ENCODE peak calls at places on chromosomes 11 and 22, in six cellular contexts. One of them, this sample, is unnamed. For H3K4me1, the result is how much of the 10 kb centered on the place peaks cover.

GRCh38 chr11:4680341-4680740 is 17.3 kb downstream of the OR51E2 start:
- DNase-seq in neural progenitor cell: no peak
- DNase-seq in PC-3: no peak
- DNase-seq in neuronal stem cell: no peak
- DNase-seq in naive thymus-derived CD4-positive, alpha-beta T cell: no peak
- DNase-seq in sigmoid colon: no peak
- DNase-seq in this sample: no peak

GRCh38 chr11:8070417-8071101 is 10.5 kb upstream of the TUB start:
- DNase-seq in neural progenitor cell: peak
- DNase-seq in PC-3: peak
- DNase-seq in neuronal stem cell: no peak
- DNase-seq in naive thymus-derived CD4-positive, alpha-beta T cell: no peak
- DNase-seq in sigmoid colon: no peak
- DNase-seq in this sample: no peak

GRCh38 chr11:95453616-95454118 is 222.7 kb upstream of the SESN3 start:
- DNase-seq in neural progenitor cell: no peak
- DNase-seq in PC-3: peak
- DNase-seq in neuronal stem cell: no peak
- DNase-seq in naive thymus-derived CD4-positive, alpha-beta T cell: no peak
- DNase-seq in sigmoid colon: peak
- DNase-seq in this sample: no peak

GRCh38 chr11:13012037-13012693 is 3.0 kb downstream of the RASSF10 start:
- DNase-seq in neural progenitor cell: peak
- DNase-seq in PC-3: no peak
- DNase-seq in neuronal stem cell: peak
- DNase-seq in naive thymus-derived CD4-positive, alpha-beta T cell: no peak
- DNase-seq in sigmoid colon: no peak
- DNase-seq in this sample: no peak

GRCh38 chr11:17414317-17414737 is 25.9 kb upstream of the KCNJ11 start:
- DNase-seq in neural progenitor cell: no peak
- DNase-seq in PC-3: no peak
- DNase-seq in neuronal stem cell: no peak
- DNase-seq in naive thymus-derived CD4-positive, alpha-beta T cell: no peak
- DNase-seq in sigmoid colon: no peak
- DNase-seq in this sample: no peak

GRCh38 chr11:37100008-37100407 is 502.0 kb upstream of the RAG2 start:
- DNase-seq in neural progenitor cell: no peak
- DNase-seq in PC-3: no peak
- DNase-seq in neuronal stem cell: no peak
- DNase-seq in naive thymus-derived CD4-positive, alpha-beta T cell: no peak
- DNase-seq in sigmoid colon: no peak
- DNase-seq in this sample: no peak

GRCh38 chr22:21921184-21921721 is 31.4 kb downstream of the PPM1F start:
- DNase-seq in neural progenitor cell: no peak
- DNase-seq in PC-3: no peak
- DNase-seq in neuronal stem cell: no peak
- DNase-seq in naive thymus-derived CD4-positive, alpha-beta T cell: no peak
- DNase-seq in sigmoid colon: no peak
- DNase-seq in this sample: no peak

GRCh38 chr22:40070701-40071100 is 75.9 kb downstream of the FAM83F start:
- DNase-seq in neural progenitor cell: no peak
- DNase-seq in PC-3: no peak
- DNase-seq in neuronal stem cell: no peak
- DNase-seq in naive thymus-derived CD4-positive, alpha-beta T cell: no peak
- DNase-seq in sigmoid colon: no peak
- DNase-seq in this sample: no peak

GRCh38 chr22:23215294-23216204 is 35.2 kb downstream of the BCR start:
- DNase-seq in neural progenitor cell: no peak
- DNase-seq in PC-3: peak
- DNase-seq in neuronal stem cell: no peak
- DNase-seq in naive thymus-derived CD4-positive, alpha-beta T cell: peak
- DNase-seq in sigmoid colon: no peak
- DNase-seq in this sample: no peak

GRCh38 chr11:9208726-9209501 is 56.2 kb downstream of the DENND5A start:
- DNase-seq in neural progenitor cell: peak
- DNase-seq in PC-3: peak
- DNase-seq in neuronal stem cell: no peak
- DNase-seq in naive thymus-derived CD4-positive, alpha-beta T cell: no peak
- DNase-seq in sigmoid colon: no peak
- DNase-seq in this sample: no peak

GRCh38 chr11:85118151-85118550 is 509.0 kb downstream of the DLG2 start:
- DNase-seq in neural progenitor cell: peak
- DNase-seq in PC-3: peak
- DNase-seq in neuronal stem cell: no peak
- DNase-seq in naive thymus-derived CD4-positive, alpha-beta T cell: no peak
- DNase-seq in sigmoid colon: no peak
- DNase-seq in this sample: no peak

GRCh38 chr11:106381895-106382294 is 304.4 kb downstream of the AASDHPPT start:
- DNase-seq in neural progenitor cell: no peak
- DNase-seq in PC-3: peak
- DNase-seq in neuronal stem cell: no peak
- DNase-seq in naive thymus-derived CD4-positive, alpha-beta T cell: no peak
- DNase-seq in sigmoid colon: no peak
- DNase-seq in this sample: no peak

GRCh38 chr11:5597953-5598352 is 1.5 kb downstream of the TRIM6 start:
- DNase-seq in neural progenitor cell: peak
- DNase-seq in PC-3: no peak
- DNase-seq in neuronal stem cell: no peak
- DNase-seq in naive thymus-derived CD4-positive, alpha-beta T cell: no peak
- DNase-seq in sigmoid colon: no peak
- DNase-seq in this sample: no peak

GRCh38 chr11:12598330-12599256 is 75.6 kb upstream of the TEAD1 start:
- DNase-seq in neural progenitor cell: no peak
- DNase-seq in PC-3: no peak
- DNase-seq in neuronal stem cell: no peak
- DNase-seq in naive thymus-derived CD4-positive, alpha-beta T cell: peak
- DNase-seq in sigmoid colon: no peak
- DNase-seq in this sample: peak

GRCh38 chr11:82978422-82979099 is 77.0 kb downstream of the DDIAS start:
- DNase-seq in neural progenitor cell: no peak
- DNase-seq in PC-3: peak
- DNase-seq in neuronal stem cell: no peak
- DNase-seq in naive thymus-derived CD4-positive, alpha-beta T cell: no peak
- DNase-seq in sigmoid colon: no peak
- DNase-seq in this sample: no peak

DNA sequence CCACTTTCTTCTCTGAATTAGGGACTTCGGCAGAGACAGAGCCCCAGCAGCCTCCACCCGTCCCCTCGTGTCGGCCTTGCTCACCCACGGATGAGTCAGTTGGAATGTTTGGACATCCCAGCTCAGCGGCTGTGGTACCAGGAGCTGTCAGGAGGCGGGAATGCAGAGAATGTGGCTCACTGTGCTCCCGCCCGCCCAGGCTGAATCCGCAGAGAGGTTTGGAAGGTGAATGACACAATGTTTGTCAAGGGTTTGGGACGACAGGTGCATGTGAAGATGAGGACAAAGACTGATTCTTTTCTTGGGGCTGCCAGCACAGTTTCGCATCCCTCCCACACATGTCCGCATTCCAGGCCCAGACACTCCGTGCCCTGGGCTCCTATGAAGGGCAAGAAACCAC is 39.6 kb downstream of the LIF start:
- DNase-seq in neural progenitor cell: peak
- DNase-seq in PC-3: peak
- DNase-seq in neuronal stem cell: peak
- DNase-seq in naive thymus-derived CD4-positive, alpha-beta T cell: no peak
- DNase-seq in sigmoid colon: peak
- DNase-seq in this sample: no peak
- H3K4me1 ChIP-seq in neural progenitor cell: under half
- H3K4me1 ChIP-seq in PC-3: half or more
- H3K4me1 ChIP-seq in neuronal stem cell: under half
- H3K4me1 ChIP-seq in naive thymus-derived CD4-positive, alpha-beta T cell: under half
- H3K4me1 ChIP-seq in sigmoid colon: under half
- H3K4me1 ChIP-seq in this sample: under half

DNA sequence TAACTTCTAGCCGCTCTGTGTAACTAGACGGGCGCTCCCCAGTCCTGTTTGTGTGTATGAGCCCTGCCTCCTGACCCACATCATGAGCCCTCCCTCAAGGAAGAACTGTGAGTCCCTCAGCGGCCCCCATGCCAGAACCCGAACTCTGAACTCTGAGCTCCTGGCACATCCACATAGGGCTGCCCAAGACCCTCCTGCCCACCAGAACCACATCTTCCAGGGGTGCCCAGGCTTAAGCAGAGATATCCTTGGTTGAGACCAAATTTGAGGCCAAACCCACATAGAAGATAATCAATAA is 3.0 kb downstream of the TRIM29 start:
- DNase-seq in neural progenitor cell: no peak
- DNase-seq in PC-3: no peak
- DNase-seq in neuronal stem cell: no peak
- DNase-seq in naive thymus-derived CD4-positive, alpha-beta T cell: no peak
- DNase-seq in sigmoid colon: peak
- DNase-seq in this sample: no peak
- H3K27ac ChIP-seq in neural progenitor cell: no peak
- H3K27ac ChIP-seq in PC-3: no peak
- H3K27ac ChIP-seq in neuronal stem cell: no peak
- H3K27ac ChIP-seq in naive thymus-derived CD4-positive, alpha-beta T cell: no peak
- H3K27ac ChIP-seq in sigmoid colon: no peak
- H3K27ac ChIP-seq in this sample: no peak

GRCh38 chr11:1832989-1833365 is 1.8 kb upstream of the SYT8 start:
- DNase-seq in neural progenitor cell: peak
- DNase-seq in PC-3: no peak
- DNase-seq in neuronal stem cell: no peak
- DNase-seq in naive thymus-derived CD4-positive, alpha-beta T cell: no peak
- DNase-seq in sigmoid colon: no peak
- DNase-seq in this sample: no peak

GRCh38 chr11:1834132-1834610 is 619 bp upstream of the SYT8 start:
- DNase-seq in neural progenitor cell: no peak
- DNase-seq in PC-3: peak
- DNase-seq in neuronal stem cell: no peak
- DNase-seq in naive thymus-derived CD4-positive, alpha-beta T cell: no peak
- DNase-seq in sigmoid colon: no peak
- DNase-seq in this sample: no peak

GRCh38 chr11:1830500-1831223 is 4.1 kb upstream of the SYT8 start:
- DNase-seq in neural progenitor cell: no peak
- DNase-seq in PC-3: no peak
- DNase-seq in neuronal stem cell: no peak
- DNase-seq in naive thymus-derived CD4-positive, alpha-beta T cell: no peak
- DNase-seq in sigmoid colon: no peak
- DNase-seq in this sample: no peak

GRCh38 chr11:1831338-1832180 is 3.2 kb upstream of the SYT8 start:
- DNase-seq in neural progenitor cell: no peak
- DNase-seq in PC-3: no peak
- DNase-seq in neuronal stem cell: no peak
- DNase-seq in naive thymus-derived CD4-positive, alpha-beta T cell: no peak
- DNase-seq in sigmoid colon: no peak
- DNase-seq in this sample: no peak

GRCh38 chr11:1832181-1832988 is 2.4 kb upstream of the SYT8 start:
- DNase-seq in neural progenitor cell: peak
- DNase-seq in PC-3: peak
- DNase-seq in neuronal stem cell: peak
- DNase-seq in naive thymus-derived CD4-positive, alpha-beta T cell: peak
- DNase-seq in sigmoid colon: no peak
- DNase-seq in this sample: peak
- H3K4me1 ChIP-seq in neural progenitor cell: under half
- H3K4me1 ChIP-seq in PC-3: half or more
- H3K4me1 ChIP-seq in neuronal stem cell: under half
- H3K4me1 ChIP-seq in naive thymus-derived CD4-positive, alpha-beta T cell: under half
- H3K4me1 ChIP-seq in sigmoid colon: under half
- H3K4me1 ChIP-seq in this sample: under half

GRCh38 chr11:71252434-71252781 is at the start of gene SHANK2:
- DNase-seq in neural progenitor cell: peak
- DNase-seq in PC-3: peak
- DNase-seq in neuronal stem cell: no peak
- DNase-seq in naive thymus-derived CD4-positive, alpha-beta T cell: no peak
- DNase-seq in sigmoid colon: no peak
- DNase-seq in this sample: no peak

GRCh38 chr11:71250512-71251158 is 1.7 kb downstream of the SHANK2 start:
- DNase-seq in neural progenitor cell: peak
- DNase-seq in PC-3: no peak
- DNase-seq in neuronal stem cell: no peak
- DNase-seq in naive thymus-derived CD4-positive, alpha-beta T cell: no peak
- DNase-seq in sigmoid colon: no peak
- DNase-seq in this sample: no peak

GRCh38 chr11:71252782-71253730 is 679 bp upstream of the SHANK2 start:
- DNase-seq in neural progenitor cell: peak
- DNase-seq in PC-3: peak
- DNase-seq in neuronal stem cell: no peak
- DNase-seq in naive thymus-derived CD4-positive, alpha-beta T cell: no peak
- DNase-seq in sigmoid colon: no peak
- DNase-seq in this sample: no peak

GRCh38 chr11:71251761-71252433 is 480 bp downstream of the SHANK2 start:
- DNase-seq in neural progenitor cell: peak
- DNase-seq in PC-3: peak
- DNase-seq in neuronal stem cell: peak
- DNase-seq in naive thymus-derived CD4-positive, alpha-beta T cell: no peak
- DNase-seq in sigmoid colon: no peak
- DNase-seq in this sample: no peak

DNA sequence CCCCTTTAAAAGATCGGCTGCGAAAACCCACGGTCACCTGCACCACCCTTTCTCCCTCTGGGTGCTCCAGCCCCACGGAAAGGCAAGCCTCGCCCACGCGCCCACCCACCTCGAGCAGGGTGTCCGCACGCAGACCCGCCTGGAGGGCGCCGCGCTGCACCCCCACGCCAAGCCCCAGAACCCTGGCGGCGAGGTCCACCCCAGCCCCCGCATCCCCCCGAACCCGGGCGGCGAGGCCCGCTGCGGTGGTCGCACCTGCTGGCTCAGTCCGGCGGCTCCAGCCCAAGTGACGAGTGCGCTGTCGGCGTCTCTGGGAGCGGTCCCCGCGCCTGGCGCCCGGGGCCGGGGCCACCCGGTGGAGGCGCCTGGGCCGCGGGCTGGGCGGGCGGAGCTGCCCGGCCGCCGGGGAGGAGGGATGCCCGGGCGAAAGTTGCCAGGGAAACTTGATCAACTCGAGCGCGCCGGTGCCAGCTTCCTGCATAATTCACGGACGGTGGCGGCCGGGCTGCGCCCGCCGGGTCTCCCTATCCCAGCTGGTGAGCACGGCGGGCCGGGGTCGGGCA is 1.1 kb downstream of the SHANK2 start:
- DNase-seq in neural progenitor cell: peak
- DNase-seq in PC-3: peak
- DNase-seq in neuronal stem cell: no peak
- DNase-seq in naive thymus-derived CD4-positive, alpha-beta T cell: no peak
- DNase-seq in sigmoid colon: no peak
- DNase-seq in this sample: no peak
- H3K27ac ChIP-seq in neural progenitor cell: no peak
- H3K27ac ChIP-seq in PC-3: no peak
- H3K27ac ChIP-seq in neuronal stem cell: no peak
- H3K27ac ChIP-seq in naive thymus-derived CD4-positive, alpha-beta T cell: no peak
- H3K27ac ChIP-seq in sigmoid colon: no peak
- H3K27ac ChIP-seq in this sample: no peak

GRCh38 chr22:37273846-37274225 is 8.5 kb upstream of the CYTH4 start:
- DNase-seq in neural progenitor cell: no peak
- DNase-seq in PC-3: no peak
- DNase-seq in neuronal stem cell: no peak
- DNase-seq in naive thymus-derived CD4-positive, alpha-beta T cell: no peak
- DNase-seq in sigmoid colon: no peak
- DNase-seq in this sample: no peak

GRCh38 chr22:37274380-37274862 is 7.9 kb upstream of the CYTH4 start:
- DNase-seq in neural progenitor cell: no peak
- DNase-seq in PC-3: no peak
- DNase-seq in neuronal stem cell: no peak
- DNase-seq in naive thymus-derived CD4-positive, alpha-beta T cell: no peak
- DNase-seq in sigmoid colon: peak
- DNase-seq in this sample: no peak

GRCh38 chr22:37270928-37271650 is 11.2 kb upstream of the CYTH4 start:
- DNase-seq in neural progenitor cell: no peak
- DNase-seq in PC-3: no peak
- DNase-seq in neuronal stem cell: no peak
- DNase-seq in naive thymus-derived CD4-positive, alpha-beta T cell: no peak
- DNase-seq in sigmoid colon: no peak
- DNase-seq in this sample: no peak

GRCh38 chr22:37275134-37275533 is 7.2 kb upstream of the CYTH4 start:
- DNase-seq in neural progenitor cell: no peak
- DNase-seq in PC-3: no peak
- DNase-seq in neuronal stem cell: no peak
- DNase-seq in naive thymus-derived CD4-positive, alpha-beta T cell: no peak
- DNase-seq in sigmoid colon: no peak
- DNase-seq in this sample: no peak

GRCh38 chr22:37273126-37273845 is 9.0 kb upstream of the CYTH4 start:
- DNase-seq in neural progenitor cell: no peak
- DNase-seq in PC-3: peak
- DNase-seq in neuronal stem cell: no peak
- DNase-seq in naive thymus-derived CD4-positive, alpha-beta T cell: no peak
- DNase-seq in sigmoid colon: no peak
- DNase-seq in this sample: no peak
- H3K4me1 ChIP-seq in neural progenitor cell: under half
- H3K4me1 ChIP-seq in PC-3: under half
- H3K4me1 ChIP-seq in neuronal stem cell: under half
- H3K4me1 ChIP-seq in naive thymus-derived CD4-positive, alpha-beta T cell: under half
- H3K4me1 ChIP-seq in sigmoid colon: under half
- H3K4me1 ChIP-seq in this sample: under half

This sample was measured in CD4-positive, alpha-beta memory T cell.